ENCODE peak calls at places on chromosomes 13 and 19, in eight cellular contexts. T, U, J, R, L, Z, I and W are unnamed samples.

GRCh38 chr13:29362849-29363604 is 232.5 kb downstream of the SLC7A1 start:
- DNase-seq in U (peak), J (peak), I (peak), L (no peak), Z (peak), T (peak), R (no peak), W (no peak)

GRCh38 chr13:51523082-51523518 is 61.2 kb upstream of the WDFY2 start:
- DNase-seq in J (no peak), I (peak), T (no peak), R (no peak), L (peak), Z (no peak), U (peak), W (no peak)

GRCh38 chr13:24085662-24086061 is 74.9 kb upstream of the SPATA13 start:
- DNase-seq in Z (no peak), J (no peak), R (no peak), T (no peak), U (no peak), I (no peak), L (no peak), W (no peak)

GRCh38 chr13:27016871-27017270 is 154.7 kb downstream of the USP12 start:
- DNase-seq in I (no peak), R (no peak), U (no peak), J (no peak), L (no peak), Z (no peak), T (no peak), W (no peak)

GRCh38 chr19:10553943-10554381 is 10.3 kb downstream of the ATG4D start:
- DNase-seq in U (peak), R (peak), T (no peak), I (no peak), Z (no peak), L (no peak), J (peak), W (no peak)

GRCh38 chr19:43438291-43439162 is 23.8 kb downstream of the TEX101 start:
- DNase-seq in J (no peak), U (peak), Z (peak), T (peak), I (peak), R (peak), L (no peak), W (no peak)

GRCh38 chr19:15464394-15465385 is at the start of gene RASAL3:
- DNase-seq in T (no peak), R (peak), I (no peak), U (no peak), J (no peak), Z (no peak), L (no peak), W (peak)

GRCh38 chr13:40438999-40439797 is 227.2 kb downstream of the FOXO1 start:
- DNase-seq in I (peak), Z (no peak), J (no peak), U (peak), T (no peak), R (no peak), L (no peak), W (no peak)

GRCh38 chr19:52533901-52534300 is 6.4 kb downstream of the ZNF808 start:
- DNase-seq in T (no peak), Z (no peak), L (no peak), R (no peak), U (no peak), J (no peak), I (no peak), W (peak)

GRCh38 chr13:29676941-29677452 is 81.5 kb upstream of the SLC7A1 start:
- DNase-seq in T (no peak), Z (no peak), I (peak), R (peak), L (no peak), J (no peak), U (peak), W (no peak)

GRCh38 chr13:40317980-40318327 is 348.5 kb downstream of the FOXO1 start:
- DNase-seq in I (no peak), L (no peak), J (no peak), Z (no peak), R (no peak), U (no peak), T (no peak), W (no peak)

GRCh38 chr19:50725218-50725931 is 2.2 kb downstream of the CLEC11A start:
- DNase-seq in U (no peak), J (no peak), T (no peak), R (no peak), L (no peak), I (no peak), Z (no peak), W (no peak)

GRCh38 chr19:5801796-5802616 is 2.9 kb upstream of the NRTN start:
- DNase-seq in I (peak), U (no peak), J (peak), R (no peak), T (no peak), Z (no peak), L (no peak), W (no peak)

GRCh38 chr13:59458908-59459579 is 704.7 kb downstream of the DIAPH3 start:
- DNase-seq in R (no peak), I (peak), T (no peak), Z (peak), L (no peak), J (no peak), U (no peak), W (no peak)

GRCh38 chr19:10339380-10339960 is at the start of gene ICAM3:
- DNase-seq in Z (no peak), L (no peak), T (no peak), U (no peak), I (no peak), J (peak), R (peak), W (peak)

GRCh38 chr13:32035701-32036100 is 4.1 kb downstream of the FRY start:
- DNase-seq in L (no peak), I (no peak), J (no peak), R (no peak), U (no peak), Z (no peak), T (no peak), W (no peak)

GRCh38 chr19:2549701-2550191 is 73.8 kb downstream of the GADD45B start:
- DNase-seq in U (peak), T (no peak), Z (peak), I (peak), R (peak), L (no peak), J (peak), W (peak)

GRCh38 chr19:57887195-57887941 is 1.5 kb downstream of the ZNF814 start:
- DNase-seq in J (peak), R (no peak), Z (no peak), U (no peak), T (no peak), I (peak), L (no peak), W (no peak)

GRCh38 chr13:88908896-88909535 is 1237.8 kb downstream of the SLITRK5 start:
- DNase-seq in I (no peak), R (no peak), U (peak), Z (no peak), T (no peak), L (no peak), J (no peak), W (no peak)

GRCh38 chr19:10780368-10780767 is 55.6 kb downstream of the TMED1 start:
- DNase-seq in Z (no peak), T (no peak), U (no peak), R (no peak), J (no peak), I (peak), L (no peak), W (peak)

GRCh38 chr13:114079601-114080536 is 52.6 kb downstream of the RASA3 start:
- DNase-seq in I (no peak), R (peak), Z (no peak), J (no peak), U (no peak), L (no peak), T (no peak), W (peak)

GRCh38 chr19:35266149-35266903 is 2.4 kb upstream of the USF2 start:
- DNase-seq in I (no peak), R (peak), L (no peak), J (peak), T (no peak), U (no peak), Z (no peak), W (peak)

GRCh38 chr19:43300876-43301765 is 31.8 kb upstream of the PSG9 start:
- DNase-seq in T (no peak), I (peak), L (no peak), Z (no peak), J (no peak), U (no peak), R (no peak), W (no peak)

GRCh38 chr13:76889254-76889653 is 3.0 kb upstream of the KCTD12 start:
- DNase-seq in L (no peak), Z (no peak), T (no peak), R (no peak), U (peak), I (no peak), J (no peak), W (no peak)

GRCh38 chr19:13053238-13053637 is 49.4 kb downstream of the LYL1 start:
- DNase-seq in R (no peak), Z (no peak), T (no peak), I (peak), L (no peak), J (no peak), U (no peak), W (no peak)

GRCh38 chr13:21365574-21365973 is 93.5 kb downstream of the ZDHHC20 start:
- DNase-seq in L (no peak), R (no peak), Z (no peak), J (no peak), U (no peak), I (no peak), T (no peak), W (no peak)

GRCh38 chr19:2711175-2711936 is 8.9 kb upstream of the GNG7 start:
- DNase-seq in T (no peak), Z (peak), R (no peak), J (no peak), L (no peak), U (no peak), I (peak), W (no peak)

GRCh38 chr13:36337938-36338337 is 8.3 kb downstream of the SPART start:
- DNase-seq in L (no peak), T (no peak), Z (no peak), R (no peak), U (no peak), J (no peak), I (no peak), W (no peak)

GRCh38 chr19:19628499-19629134 is 597 bp upstream of the LPAR2 start:
- DNase-seq in Z (no peak), T (no peak), I (peak), U (peak), L (no peak), J (peak), R (peak), W (peak)

GRCh38 chr13:106418556-106418955 is 116.9 kb downstream of the EFNB2 start:
- DNase-seq in R (no peak), U (peak), T (no peak), I (peak), J (no peak), L (no peak), Z (peak), W (no peak)

GRCh38 chr19:35044317-35045117 is 3.0 kb downstream of the HPN start:
- DNase-seq in U (peak), R (peak), I (peak), L (no peak), Z (no peak), T (peak), J (peak), W (no peak)

GRCh38 chr19:48391100-48392005 is at the start of gene KDELR1:
- DNase-seq in R (peak), L (no peak), I (peak), T (peak), U (peak), Z (no peak), J (peak), W (peak)

GRCh38 chr19:9498183-9498902 is at the start of gene ZNF560:
- DNase-seq in J (peak), U (peak), I (peak), T (no peak), R (no peak), L (no peak), Z (no peak), W (no peak)

GRCh38 chr13:38045278-38046048 is 175.9 kb upstream of the TRPC4 start:
- DNase-seq in U (peak), J (peak), Z (no peak), R (no peak), I (peak), T (no peak), L (no peak), W (no peak)

GRCh38 chr19:46886546-46887239 is 25.9 kb downstream of the ARHGAP35 start:
- DNase-seq in L (no peak), U (no peak), T (no peak), Z (no peak), J (no peak), I (peak), R (no peak), W (no peak)

GRCh38 chr19:3054972-3055740 is 7.1 kb downstream of the TLE5 start:
- DNase-seq in I (no peak), L (no peak), Z (no peak), U (peak), T (peak), J (peak), R (no peak), W (no peak)

GRCh38 chr13:46745062-46745461 is 51.9 kb downstream of the ESD start:
- DNase-seq in L (no peak), U (no peak), Z (no peak), J (no peak), T (no peak), R (no peak), I (no peak), W (no peak)

GRCh38 chr13:34913040-34913439 is 29.0 kb upstream of the NBEA start:
- DNase-seq in T (no peak), R (no peak), Z (no peak), J (no peak), I (peak), L (peak), U (no peak), W (no peak)

GRCh38 chr13:79503069-79503468 is 22.1 kb downstream of the NDFIP2 start:
- DNase-seq in L (no peak), I (no peak), R (no peak), Z (no peak), T (no peak), J (no peak), U (no peak), W (no peak)

DNA sequence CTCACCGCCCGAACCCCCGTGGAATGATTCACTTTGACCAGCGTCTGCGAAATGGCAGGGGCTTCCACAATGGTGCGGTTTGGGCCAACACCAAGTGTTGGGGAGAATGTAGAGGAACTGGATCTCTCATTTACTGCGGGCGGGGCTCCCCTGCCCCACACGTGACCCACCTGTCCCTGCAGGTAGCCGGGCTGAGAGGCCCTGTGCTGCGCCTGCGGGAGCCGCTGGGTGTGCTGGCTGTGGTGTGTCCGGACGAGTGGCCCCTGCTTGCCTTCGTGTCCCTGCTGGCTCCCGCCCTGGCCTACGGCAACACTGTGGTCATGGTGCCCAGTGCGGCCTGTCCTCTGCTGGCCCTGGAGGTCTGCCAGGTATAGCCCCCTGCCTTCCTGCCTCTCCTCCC is 5.8 kb upstream of the FLT3LG start:
- DNase-seq in I (no peak), U (no peak), L (no peak), T (no peak), J (peak), R (no peak), Z (no peak), W (no peak)
- H3K4me3 ChIP-seq in I (no peak), U (no peak), L (no peak), T (no peak), J (no peak), R (no peak), Z (no peak), W (no peak)

DNA sequence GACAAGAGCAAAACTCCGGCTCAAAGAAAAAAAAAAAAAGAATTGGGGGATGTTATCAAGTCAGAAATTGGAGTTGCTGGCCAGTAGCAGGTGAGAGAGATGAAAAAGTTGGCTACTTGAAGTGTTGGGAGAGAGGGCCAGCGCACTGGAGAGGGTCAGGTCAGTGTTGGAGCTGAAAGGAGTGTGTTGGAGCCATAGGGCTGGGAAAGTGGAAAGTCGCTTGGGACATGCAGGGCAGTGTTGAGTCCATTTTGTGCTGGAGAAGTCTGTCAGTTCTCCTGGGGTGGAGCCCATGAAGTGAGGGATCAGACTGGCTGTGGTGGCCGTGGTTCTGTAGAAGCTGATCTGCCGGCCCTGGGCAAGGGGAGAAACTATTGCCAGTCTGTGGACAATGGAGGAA is 1.7 kb downstream of the PPP1R37 start:
- DNase-seq in T (no peak), J (no peak), R (no peak), I (no peak), U (no peak), Z (no peak), L (no peak), W (no peak)
- H3K4me3 ChIP-seq in T (no peak), J (no peak), R (no peak), I (peak), U (no peak), Z (peak), L (no peak), W (no peak)

GRCh38 chr13:25371158-25371557 is 616 bp upstream of the ATP8A2 start:
- DNase-seq in I (no peak), Z (no peak), J (no peak), L (no peak), T (no peak), R (no peak), U (no peak), W (no peak)
- H3K4me3 ChIP-seq in I (no peak), Z (no peak), J (peak), L (no peak), T (no peak), R (no peak), U (no peak), W (no peak)

DNA sequence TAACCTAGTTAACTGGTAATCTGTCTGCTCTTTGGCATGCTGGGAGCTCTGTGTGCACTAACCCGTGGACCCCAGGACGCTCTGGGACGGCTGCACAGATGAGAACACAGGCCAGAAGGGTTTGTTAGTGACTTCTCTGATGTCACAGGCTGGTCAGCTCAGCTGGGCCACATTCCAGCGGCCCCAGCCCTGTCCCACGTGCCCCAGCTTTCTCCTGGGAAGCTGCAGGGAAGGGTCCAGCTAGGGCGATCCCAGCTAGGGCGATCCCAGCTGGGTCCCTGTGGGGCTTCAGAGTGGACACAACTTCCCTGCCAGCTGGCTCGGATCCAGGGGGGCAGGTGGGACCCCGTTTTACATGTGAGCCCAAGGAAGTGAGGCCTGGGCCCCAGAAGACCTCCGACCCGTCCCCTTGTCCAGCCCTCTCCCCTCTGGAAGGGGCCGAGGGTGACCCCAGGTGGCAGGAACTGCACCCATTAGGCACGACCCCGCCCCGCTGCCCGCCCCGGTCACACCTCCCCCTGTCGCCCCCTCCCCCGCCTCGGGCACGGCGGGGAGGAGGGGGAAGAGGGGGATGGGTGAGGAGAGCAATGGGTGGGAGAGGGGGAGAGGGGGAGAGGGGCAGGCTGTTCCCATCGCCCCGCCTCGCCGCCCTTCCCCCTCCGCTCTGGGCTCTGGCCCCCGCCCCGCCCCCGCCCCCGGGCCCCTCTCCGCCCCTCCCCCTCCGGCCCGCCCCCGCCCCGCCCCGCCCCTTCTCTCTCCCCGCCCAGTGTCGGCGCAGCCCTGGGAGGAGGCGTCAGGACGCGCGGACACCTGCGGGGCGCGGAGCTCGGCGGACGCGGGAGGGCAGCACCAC is 75.2 kb upstream of the MCF2L start:
- DNase-seq in U (no peak), J (peak), R (peak), T (peak), Z (no peak), I (peak), L (peak), W (peak)
- H3K4me3 ChIP-seq in U (no peak), J (peak), R (no peak), T (peak), Z (peak), I (no peak), L (peak), W (peak)

DNA sequence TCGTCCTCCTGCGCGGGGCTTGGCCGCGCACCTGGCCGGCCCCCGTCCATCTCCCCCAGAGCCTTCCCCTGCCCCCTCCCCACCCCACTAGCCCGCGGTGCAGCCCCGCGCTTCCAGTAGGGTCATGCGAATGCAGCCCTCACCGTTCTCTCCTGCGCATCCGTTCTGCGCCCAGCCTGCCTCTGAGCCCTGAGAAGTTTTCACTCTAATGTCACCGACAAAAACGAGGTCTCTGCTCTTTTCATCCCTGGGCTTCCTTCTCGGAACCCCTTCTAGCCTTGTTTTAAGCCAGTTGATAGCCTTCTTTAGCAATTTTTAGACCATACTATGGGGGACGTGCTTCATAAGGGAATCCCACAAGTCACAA is 97.4 kb downstream of the ATP8A2 start:
- DNase-seq in R (no peak), L (no peak), U (no peak), I (no peak), J (no peak), T (no peak), Z (no peak), W (no peak)
- H3K4me3 ChIP-seq in R (no peak), L (peak), U (peak), I (no peak), J (peak), T (peak), Z (peak), W (no peak)

GRCh38 chr19:49689133-49690072 is at the start of gene ADM5:
- DNase-seq in I (peak), R (peak), J (peak), Z (no peak), L (no peak), U (no peak), T (no peak), W (peak)
- H3K4me3 ChIP-seq in I (peak), R (no peak), J (peak), Z (peak), L (peak), U (no peak), T (no peak), W (peak)

GRCh38 chr19:28449803-28450202 is 763.1 kb downstream of the UQCRFS1 start:
- DNase-seq in L (no peak), I (no peak), T (no peak), R (no peak), J (no peak), Z (no peak), U (no peak), W (no peak)

GRCh38 chr19:28445826-28446225 is 767.1 kb downstream of the UQCRFS1 start:
- DNase-seq in I (no peak), U (no peak), Z (no peak), R (no peak), L (no peak), J (no peak), T (no peak), W (no peak)

GRCh38 chr19:28446511-28446910 is 766.4 kb downstream of the UQCRFS1 start:
- DNase-seq in L (no peak), I (no peak), J (no peak), Z (no peak), T (no peak), R (no peak), U (no peak), W (no peak)

GRCh38 chr19:28443361-28443760 is 769.6 kb downstream of the UQCRFS1 start:
- DNase-seq in U (no peak), I (no peak), Z (no peak), J (no peak), T (no peak), L (no peak), R (peak), W (no peak)

GRCh38 chr19:28444371-28444770 is 768.6 kb downstream of the UQCRFS1 start:
- DNase-seq in R (no peak), Z (no peak), T (no peak), L (no peak), U (no peak), J (no peak), I (no peak), W (no peak)
- H3K4me3 ChIP-seq in R (no peak), Z (no peak), T (no peak), L (no peak), U (no peak), J (no peak), I (no peak), W (no peak)

GRCh38 chr19:55081773-55082022 is 6.0 kb downstream of the EPS8L1 start:
- DNase-seq in I (no peak), L (no peak), Z (no peak), R (no peak), T (no peak), J (no peak), U (no peak), W (no peak)
- H3K4me3 ChIP-seq in I (no peak), L (peak), Z (no peak), R (no peak), T (peak), J (peak), U (no peak), W (peak)